ENCODE peak calls at places on chromosomes 13 and 19, in six cellular contexts. D is adrenal gland, P is uterus, C is breast epithelium, E is K562, A is esophagus squamous epithelium. Z is an unnamed sample.

GRCh38 chr13:78430811-78431210 is 172.5 kb downstream of the POU4F1 start:
- DNase-seq in D (no peak), P (no peak), C (no peak), E (no peak), A (no peak), Z (no peak)

GRCh38 chr13:99303863-99304521 is 3.2 kb downstream of the GPR183 start:
- DNase-seq in D (peak; percentile 24), P (no peak), C (no peak), E (no peak), A (no peak), Z (no peak)

GRCh38 chr13:20512042-20512683 is 13.5 kb downstream of the CRYL1 start:
- DNase-seq in D (no peak), P (no peak), C (no peak), E (no peak), A (no peak), Z (no peak)

GRCh38 chr13:48437381-48437780 is 24.5 kb upstream of the LPAR6 start:
- DNase-seq in D (peak; percentile 79), P (peak; percentile 50), C (no peak), E (no peak), A (no peak), Z (peak; percentile 67)

GRCh38 chr19:7515091-7515470 is 822 bp upstream of the ZNF358 start:
- DNase-seq in D (peak; percentile 63), P (no peak), C (no peak), E (no peak), A (no peak), Z (peak; percentile 43)

GRCh38 chr13:26183416-26183815 is 38.7 kb downstream of the RNF6 start:
- DNase-seq in D (no peak), P (no peak), C (no peak), E (no peak), A (no peak), Z (no peak)

GRCh38 chr19:27794444-27795042 is 1418.4 kb downstream of the UQCRFS1 start:
- DNase-seq in D (peak; percentile 40), P (no peak), C (no peak), E (peak; percentile 40), A (no peak), Z (no peak)

GRCh38 chr19:38852231-38853044 is 2.7 kb upstream of the HNRNPL start:
- DNase-seq in D (peak; percentile 67), P (peak; percentile 63), C (peak; percentile 60), E (peak; percentile 49), A (no peak), Z (peak; percentile 56)

GRCh38 chr13:77584111-77584510 is 48.6 kb downstream of the SCEL start:
- DNase-seq in D (no peak), P (no peak), C (peak; percentile 76), E (no peak), A (no peak), Z (no peak)

GRCh38 chr19:1008268-1009042 is 8.2 kb downstream of the GRIN3B start:
- DNase-seq in D (no peak), P (peak; percentile 27), C (no peak), E (no peak), A (no peak), Z (no peak)

GRCh38 chr19:35484637-35485036 is 5.6 kb downstream of the KRTDAP start:
- DNase-seq in D (no peak), P (no peak), C (no peak), E (no peak), A (no peak), Z (no peak)

GRCh38 chr13:57969961-57970360 is 338.4 kb downstream of the PCDH17 start:
- DNase-seq in D (no peak), P (no peak), C (no peak), E (no peak), A (no peak), Z (no peak)

GRCh38 chr19:18479964-18480723 is 41.7 kb downstream of the ELL start:
- DNase-seq in D (peak; percentile 83), P (peak; percentile 78), C (peak; percentile 71), E (no peak), A (no peak), Z (peak; percentile 49)

GRCh38 chr19:38543286-38543806 is 74.4 kb downstream of the MAP4K1 start:
- DNase-seq in D (no peak), P (no peak), C (no peak), E (no peak), A (no peak), Z (no peak)

GRCh38 chr13:110319774-110320509 is 12.9 kb downstream of the COL4A2 start:
- DNase-seq in D (no peak), P (no peak), C (peak; percentile 27), E (no peak), A (no peak), Z (no peak)

GRCh38 chr19:920051-920857 is 3.1 kb downstream of the KISS1R start:
- DNase-seq in D (no peak), P (no peak), C (no peak), E (no peak), A (no peak), Z (no peak)

GRCh38 chr13:55963934-55964333 is 1176.8 kb upstream of the PRR20A start:
- DNase-seq in D (no peak), P (no peak), C (no peak), E (no peak), A (no peak), Z (no peak)

GRCh38 chr19:932647-933552 is 7.1 kb downstream of the ARID3A start:
- DNase-seq in D (peak; percentile 64), P (peak; percentile 80), C (no peak), E (no peak), A (no peak), Z (peak; percentile 71)

GRCh38 chr19:51450730-51451307 is 7.4 kb downstream of the SIGLEC8 start:
- DNase-seq in D (no peak), P (no peak), C (no peak), E (no peak), A (no peak), Z (peak; percentile 17)

GRCh38 chr19:45215391-45216191 is 29.6 kb downstream of the EXOC3L2 start:
- DNase-seq in D (peak; percentile 68), P (peak; percentile 21), C (peak; percentile 23), E (peak; percentile 4), A (no peak), Z (peak; percentile 77)

GRCh38 chr19:38911388-38912004 is 490 bp downstream of the CCER2 start:
- DNase-seq in D (no peak), P (no peak), C (no peak), E (no peak), A (no peak), Z (no peak)

GRCh38 chr19:7373862-7374261 is 25.1 kb downstream of the ARHGEF18 start:
- DNase-seq in D (no peak), P (no peak), C (no peak), E (no peak), A (no peak), Z (no peak)

GRCh38 chr13:93224545-93224944 is 2.1 kb upstream of the GPC6 start:
- DNase-seq in D (no peak), P (no peak), C (no peak), E (no peak), A (no peak), Z (no peak)

GRCh38 chr19:17725422-17726078 is 6.3 kb downstream of the MAP1S start:
- DNase-seq in D (no peak), P (no peak), C (no peak), E (peak; percentile 47), A (no peak), Z (no peak)

GRCh38 chr13:90222758-90223157 is 1124.7 kb upstream of the MIR17HG start:
- DNase-seq in D (no peak), P (no peak), C (no peak), E (no peak), A (no peak), Z (no peak)

GRCh38 chr19:4389064-4389375 is 11.3 kb downstream of the SH3GL1 start:
- DNase-seq in D (peak; percentile 25), P (no peak), C (no peak), E (no peak), A (no peak), Z (no peak)

GRCh38 chr19:9917322-9917721 is 19.0 kb downstream of the OLFM2 start:
- DNase-seq in D (peak; percentile 25), P (peak; percentile 24), C (no peak), E (peak; percentile 80), A (no peak), Z (peak; percentile 26)

GRCh38 chr13:110525328-110526319 is 35.9 kb downstream of the RAB20 start:
- DNase-seq in D (peak; percentile 90), P (no peak), C (no peak), E (no peak), A (no peak), Z (no peak)

GRCh38 chr19:38250821-38251563 is 5.2 kb downstream of the PPP1R14A start:
- DNase-seq in D (peak; percentile 88), P (peak; percentile 83), C (peak; percentile 77), E (no peak), A (no peak), Z (peak; percentile 60)

GRCh38 chr13:57739791-57740190 is 108.2 kb downstream of the PCDH17 start:
- DNase-seq in D (no peak), P (no peak), C (no peak), E (no peak), A (no peak), Z (no peak)

GRCh38 chr19:574658-575526 is 2.5 kb downstream of the BSG start:
- DNase-seq in D (peak; percentile 62), P (no peak), C (no peak), E (peak; percentile 74), A (no peak), Z (peak; percentile 69)

GRCh38 chr19:5690125-5690954 is at the start of gene RPL36:
- DNase-seq in D (peak; percentile 99), P (peak; percentile 97), C (peak; percentile 97), E (peak; percentile 79), A (peak; percentile 83), Z (peak; percentile 99)

DNA sequence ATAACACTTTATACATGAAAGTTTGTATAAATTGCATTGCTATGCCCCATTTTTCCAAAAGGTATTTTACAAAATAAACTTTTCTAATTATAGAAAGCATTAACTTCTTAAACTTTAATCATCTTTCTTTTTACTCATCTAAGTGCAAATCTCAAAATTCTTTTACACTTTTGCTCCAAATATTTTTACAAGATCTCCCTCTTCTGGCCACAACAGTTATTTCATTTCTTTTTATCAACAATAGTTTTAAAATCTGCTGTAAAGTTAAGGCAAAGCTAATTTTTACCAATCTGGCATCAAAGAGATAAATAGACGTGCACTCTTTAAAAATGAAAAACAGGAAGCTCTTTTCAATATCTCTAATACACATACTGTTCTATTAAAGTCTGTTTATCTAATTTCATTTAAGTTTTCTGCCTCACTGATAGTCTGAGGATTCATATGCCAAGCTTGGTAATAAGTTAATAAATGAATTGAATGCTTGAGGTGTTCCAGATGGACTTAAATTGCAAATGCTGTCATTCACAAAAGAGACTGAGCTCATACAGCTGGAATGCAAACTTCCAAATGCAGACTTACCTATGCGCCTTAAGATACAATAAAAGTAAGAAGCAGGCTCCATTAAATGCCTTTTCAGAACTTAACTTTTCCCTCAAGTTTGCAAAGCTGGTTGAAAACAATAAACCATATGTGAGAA is 583.0 kb upstream of the ATXN8OS start:
- DNase-seq in D (no peak), P (no peak), C (no peak), E (no peak), A (no peak), Z (no peak)
- TF ChIP-seq CTCF in D (peak; percentile 38), P (no peak), C (no peak), E (no peak), A (no peak), Z (no peak)

GRCh38 chr19:48568345-48568886 is 16.4 kb downstream of the SULT2B1 start:
- DNase-seq in D (peak; percentile 98), P (peak; percentile 81), C (peak; percentile 91), E (peak; percentile 55), A (no peak), Z (peak; percentile 87)
- TF ChIP-seq POLR2A in D (no peak), P (no peak), C (no peak), E (no peak), A (no peak), Z (no peak)

GRCh38 chr19:41666075-41666474 is 22.0 kb downstream of the CEACAM7 start:
- DNase-seq in D (no peak), P (no peak), C (no peak), E (no peak), A (no peak), Z (no peak)
- H3K4me3 ChIP-seq in D (no peak overlapping the region), P (no peak overlapping the region), C (no peak overlapping the region), E (no peak overlapping the region), A (no peak overlapping the region), Z (no peak overlapping the region)

GRCh38 chr19:11405846-11406643 is 13.1 kb downstream of the RGL3 start:
- DNase-seq in D (no peak), P (no peak), C (no peak), E (no peak), A (no peak), Z (no peak)
- TF ChIP-seq CTCF in D (no peak), P (peak; percentile 14), C (no peak), E (no peak), A (peak; percentile 45), Z (no peak)